ENCODE peak calls at places on chromosomes 6 and 20, in five cellular contexts. H is GF-D8, K is NCI-H1092 treated with DMSO at 0.1 percent for 48 hours, I is foreskin fibroblast, V is T-helper 2 cell. N is an unnamed sample.

GRCh38 chr6:5136856-5137255 is 51.7 kb downstream of the PPP1R3G start:
- DNase-seq in H (no peak), K (no peak), I (no peak), V (no peak), N (no peak)

GRCh38 chr20:12721636-12722035 is 287.1 kb upstream of the SPTLC3 start:
- DNase-seq in H (no peak), K (no peak), I (no peak), V (no peak), N (no peak)

GRCh38 chr6:95686858-95687257 is 109.5 kb downstream of the MANEA start:
- DNase-seq in H (no peak), K (no peak), I (no peak), V (no peak), N (no peak)

GRCh38 chr20:44295995-44296394 is 15.0 kb downstream of the FITM2 start:
- DNase-seq in H (no peak), K (peak; percentile 62), I (no peak), V (no peak), N (no peak)

GRCh38 chr6:39076993-39077535 is 28.5 kb downstream of the GLP1R start:
- DNase-seq in H (no peak), K (no peak), I (no peak), V (peak; percentile 23), N (no peak)

GRCh38 chr20:3045042-3045815 is 623 bp upstream of the MRPS26 start:
- DNase-seq in H (peak; percentile 76), K (peak; percentile 81), I (peak; percentile 57), V (peak; percentile 81), N (peak; percentile 84)

GRCh38 chr6:37882724-37883413 is 63.3 kb downstream of the ZFAND3 start:
- DNase-seq in H (no peak), K (no peak), I (peak; percentile 56), V (no peak), N (peak; percentile 89)

GRCh38 chr6:152091851-152092341 is 284.4 kb downstream of the ESR1 start:
- DNase-seq in H (no peak), K (no peak), I (peak; percentile 79), V (no peak), N (peak; percentile 24)

GRCh38 chr6:35287671-35288396 is 9.8 kb upstream of the DEF6 start:
- DNase-seq in H (no peak), K (no peak), I (peak; percentile 12), V (no peak), N (no peak)

GRCh38 chr6:149939909-149940672 is 1.7 kb upstream of the ULBP2 start:
- DNase-seq in H (no peak), K (no peak), I (no peak), V (no peak), N (no peak)

GRCh38 chr20:21682576-21682975 is 22.9 kb upstream of the PAX1 start:
- DNase-seq in H (no peak), K (peak; percentile 28), I (no peak), V (no peak), N (no peak)

GRCh38 chr6:135438907-135439535 is 58.5 kb downstream of the AHI1 start:
- DNase-seq in H (peak; percentile 47), K (no peak), I (no peak), V (peak; percentile 70), N (peak; percentile 37)

GRCh38 chr6:168060521-168060931 is 18.5 kb downstream of the FRMD1 start:
- DNase-seq in H (no peak), K (peak; percentile 86), I (no peak), V (no peak), N (peak; percentile 77)

GRCh38 chr6:36312854-36313627 is 23.6 kb downstream of the BNIP5 start:
- DNase-seq in H (no peak), K (no peak), I (no peak), V (no peak), N (no peak)

GRCh38 chr20:63702751-63703470 is 4.9 kb downstream of the ARFRP1 start:
- DNase-seq in H (no peak), K (no peak), I (no peak), V (no peak), N (no peak)

N was measured in fibroblast of villous mesenchyme.